ENCODE peak calls at places on chromosomes 16 and 17, in four cellular contexts. Q, P, R and I are unnamed samples.

GRCh38 chr17:8360260-8360659 is 16.2 kb downstream of the KRABD2 start:
- DNase-seq in R (no peak), P (no peak), Q (no peak), I (no peak)

GRCh38 chr17:81365601-81366585 is 29.4 kb upstream of the BAHCC1 start:
- DNase-seq in Q (no peak), R (peak), P (no peak), I (peak)

GRCh38 chr17:81094224-81094743 is 59.3 kb downstream of the BAIAP2 start:
- DNase-seq in R (no peak), Q (no peak), P (no peak), I (no peak)

GRCh38 chr17:49822829-49823228 is 25.0 kb downstream of the TAC4 start:
- DNase-seq in P (no peak), R (no peak), Q (peak), I (no peak)

GRCh38 chr16:13403326-13403725 is 501.9 kb downstream of the SHISA9 start:
- DNase-seq in P (no peak), Q (no peak), R (no peak), I (no peak)

GRCh38 chr16:81675662-81676535 is 103.2 kb upstream of the PLCG2 start:
- DNase-seq in R (no peak), P (no peak), Q (no peak), I (no peak)

GRCh38 chr17:42275527-42276358 is 448 bp downstream of the STAT5B start:
- DNase-seq in P (peak), Q (peak), R (no peak), I (no peak)

GRCh38 chr17:12089809-12090384 is 69.2 kb downstream of the MAP2K4 start:
- DNase-seq in R (no peak), Q (no peak), P (no peak), I (no peak)

GRCh38 chr16:66057056-66057455 is 309.4 kb upstream of the CDH5 start:
- DNase-seq in Q (no peak), P (no peak), R (no peak), I (no peak)

DNA sequence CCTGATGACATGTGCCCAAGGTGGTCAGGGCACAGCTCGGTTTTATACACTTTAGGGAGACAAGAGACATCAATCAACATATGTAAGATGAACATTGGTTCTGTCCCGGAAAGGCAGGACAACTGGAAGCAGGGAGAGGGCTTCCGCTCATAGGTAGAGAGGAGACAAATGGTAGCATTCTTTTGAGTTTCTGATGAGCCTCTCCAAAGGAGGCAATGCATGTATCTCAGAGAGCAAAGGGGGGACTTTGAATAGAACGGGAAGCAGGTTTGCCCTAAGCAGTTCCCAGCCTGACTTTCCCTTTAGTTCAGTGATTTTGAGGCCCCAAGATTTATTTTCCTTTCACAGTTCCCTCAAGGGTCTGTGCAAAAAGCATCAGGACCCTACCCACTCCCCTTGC is 172.4 kb upstream of the TNRC6C start:
- DNase-seq in R (no peak), P (no peak), Q (no peak), I (no peak)
- TF ChIP-seq SPI1 in R (no peak), P (no peak), Q (no peak), I (no peak)

DNA sequence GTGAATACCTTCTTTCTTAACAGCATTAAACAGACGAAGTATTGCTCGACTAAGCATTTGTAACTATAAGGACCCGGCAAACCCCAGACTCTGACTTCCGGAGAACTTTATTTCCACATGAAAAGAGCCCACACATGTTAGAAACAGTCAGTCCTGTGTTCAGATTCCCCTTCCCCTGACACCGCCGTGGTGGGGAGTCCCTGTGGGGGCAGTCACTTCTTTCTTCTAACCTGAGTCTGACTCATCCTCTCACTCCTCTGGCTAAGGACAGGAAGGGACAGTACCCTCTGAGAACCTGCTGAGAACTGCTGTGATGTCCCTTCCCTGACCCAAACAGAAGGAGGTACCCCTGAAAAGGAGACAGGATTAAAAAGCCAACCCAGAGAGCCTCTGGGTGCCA is 165.1 kb downstream of the XYLT1 start:
- DNase-seq in P (no peak), Q (no peak), R (peak), I (no peak)
- TF ChIP-seq SPI1 in P (peak), Q (no peak), R (peak), I (no peak)

GRCh38 chr17:16286947-16287562 is 66.2 kb downstream of the CENPV start:
- DNase-seq in R (peak), P (no peak), Q (no peak), I (no peak)

GRCh38 chr17:16285646-16286008 is 67.6 kb downstream of the CENPV start:
- DNase-seq in R (no peak), P (no peak), Q (no peak), I (no peak)

GRCh38 chr17:16287563-16288027 is 65.7 kb downstream of the CENPV start:
- DNase-seq in P (no peak), Q (no peak), R (peak), I (peak)

GRCh38 chr17:16283705-16284104 is 66.7 kb downstream of the PIGL start:
- DNase-seq in P (no peak), R (no peak), Q (no peak), I (no peak)

DNA sequence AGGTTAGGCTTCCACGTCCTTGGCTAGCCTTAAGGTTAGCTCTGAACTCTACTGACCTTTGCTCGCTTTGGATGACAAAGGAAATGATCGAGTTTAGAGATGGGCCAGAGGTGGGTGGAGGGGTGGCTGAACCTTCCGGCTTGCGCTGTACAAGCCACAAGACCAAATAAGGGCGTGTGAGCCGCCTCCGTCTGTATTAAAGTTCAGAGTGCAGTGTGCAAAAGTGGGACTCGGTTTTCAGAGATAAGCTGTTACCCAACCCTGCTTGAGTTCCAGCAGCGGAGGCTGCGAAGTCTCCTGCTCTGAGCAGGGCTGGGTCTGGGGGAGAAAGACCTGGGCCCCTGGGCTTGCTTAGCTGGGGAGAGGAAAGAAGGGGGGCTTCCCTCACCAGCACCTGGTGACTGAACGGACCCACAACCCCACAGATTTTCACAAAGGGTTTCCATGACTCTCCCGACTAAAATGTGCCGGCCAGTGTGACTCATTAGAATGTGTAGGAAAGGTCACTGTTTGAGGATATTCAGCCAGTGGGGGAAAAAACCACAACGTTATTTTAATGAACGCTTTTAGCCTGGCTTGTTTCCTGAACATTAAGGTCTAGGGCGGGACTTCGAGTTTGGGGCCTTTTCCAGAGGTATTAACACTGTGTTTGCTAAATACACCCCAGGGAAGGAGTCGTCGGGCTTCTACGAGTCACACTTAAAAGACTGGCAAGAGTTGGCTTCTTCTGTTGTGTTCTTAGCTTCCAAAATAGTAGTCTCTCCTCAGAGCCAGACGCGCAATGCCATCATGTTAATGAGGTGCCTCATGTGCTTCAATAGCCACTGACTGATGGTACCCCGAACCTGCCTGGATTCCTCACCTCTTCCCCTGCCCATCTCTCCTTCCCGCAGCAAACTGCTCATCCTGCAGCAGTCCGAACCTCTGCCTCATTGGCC is 67.0 kb downstream of the CENPV start:
- DNase-seq in R (peak), P (peak), Q (peak), I (peak)
- TF ChIP-seq SPI1 in R (no peak), P (no peak), Q (no peak), I (no peak)

DNA sequence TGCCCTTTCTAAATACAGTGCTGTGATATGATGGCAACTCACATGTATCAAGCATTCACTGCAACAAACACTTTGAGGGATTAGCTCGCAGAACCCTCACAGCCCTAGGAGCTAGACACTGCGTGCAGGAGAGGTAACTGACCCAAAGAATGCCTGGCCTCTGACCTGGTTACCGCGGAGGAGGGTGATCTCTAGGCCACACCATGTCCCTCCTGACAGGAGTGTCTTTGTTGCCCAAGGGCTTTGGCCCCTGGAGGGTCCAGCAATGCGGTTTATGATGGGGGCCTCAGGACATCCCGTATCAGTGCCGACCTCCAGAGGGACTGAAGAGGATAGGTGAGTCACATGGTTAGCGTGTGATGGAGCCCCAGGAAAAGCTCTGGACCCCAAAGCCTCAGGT is 130.6 kb downstream of the MGAT5B start:
- DNase-seq in Q (no peak), P (no peak), R (no peak), I (no peak)
- TF ChIP-seq SPI1 in Q (no peak), P (no peak), R (no peak), I (no peak)